ENCODE peak calls at places on chromosome 10, in ten cellular contexts. S is AG04450, K is pancreas, Z is mucosa of descending colon, W is endodermal cell, B is AG09309, R is heart left ventricle, O is thoracic aorta, M is ovary, Y is BE2C. L is an unnamed sample.

GRCh38 chr10:51092402-51092801 is 18.1 kb downstream of the PRKG1 start:
- DNase-seq in S (no peak), K (no peak), Z (peak; percentile 54), W (no peak), B (no peak), R (peak; percentile 85), O (peak; percentile 71), M (peak; percentile 67), Y (peak; percentile 6), L (no peak)

GRCh38 chr10:49562893-49563292 is 24.0 kb upstream of the ERCC6 start:
- DNase-seq in S (no peak), K (no peak), Z (no peak), W (no peak), B (no peak), R (no peak), O (no peak), M (no peak), Y (no peak), L (no peak)

GRCh38 chr10:24128066-24128751 is 80.7 kb upstream of the KIAA1217 start:
- DNase-seq in S (no peak), K (no peak), Z (no peak), W (no peak), B (no peak), R (no peak), O (no peak), M (no peak), Y (no peak), L (peak; percentile 31)

GRCh38 chr10:88728107-88728763 is 22.2 kb downstream of the LIPK start:
- DNase-seq in S (no peak), K (peak; percentile 59), Z (no peak), W (peak; percentile 99), B (no peak), R (peak; percentile 38), O (no peak), M (no peak), Y (peak; percentile 45), L (no peak)

GRCh38 chr10:118581340-118581739 is 14.1 kb downstream of the PRLHR start:
- DNase-seq in S (no peak), K (no peak), Z (no peak), W (no peak), B (no peak), R (no peak), O (no peak), M (no peak), Y (no peak), L (no peak)

GRCh38 chr10:133379801-133380666 is 972 bp downstream of the PAOX start:
- DNase-seq in S (no peak), K (no peak), Z (no peak), W (no peak), B (no peak), R (no peak), O (no peak), M (no peak), Y (no peak), L (no peak)

GRCh38 chr10:3109196-3109595 is 41.8 kb downstream of the PFKP start:
- DNase-seq in S (no peak), K (no peak), Z (no peak), W (no peak), B (no peak), R (peak; percentile 52), O (no peak), M (no peak), Y (no peak), L (no peak)

GRCh38 chr10:91707236-91707635 is 74.4 kb upstream of the PPP1R3C start:
- DNase-seq in S (no peak), K (no peak), Z (no peak), W (no peak), B (no peak), R (no peak), O (no peak), M (no peak), Y (no peak), L (no peak)

GRCh38 chr10:132255489-132256344 is 52.0 kb downstream of the STK32C start:
- DNase-seq in S (no peak), K (no peak), Z (no peak), W (no peak), B (no peak), R (no peak), O (no peak), M (no peak), Y (no peak), L (no peak)

GRCh38 chr10:70518695-70519094 is 40.1 kb downstream of the PALD1 start:
- DNase-seq in S (no peak), K (no peak), Z (no peak), W (no peak), B (no peak), R (no peak), O (no peak), M (no peak), Y (no peak), L (no peak)

GRCh38 chr10:70918851-70919530 is 30.6 kb upstream of the PCBD1 start:
- DNase-seq in S (no peak), K (no peak), Z (peak; percentile 34), W (no peak), B (no peak), R (no peak), O (no peak), M (no peak), Y (peak; percentile 65), L (no peak)

GRCh38 chr10:22103701-22104100 is 100.2 kb upstream of the DNAJC1 start:
- DNase-seq in S (no peak), K (no peak), Z (no peak), W (peak; percentile 56), B (no peak), R (no peak), O (no peak), M (no peak), Y (no peak), L (no peak)

GRCh38 chr10:85124592-85124991 is 796.2 kb downstream of the CCSER2 start:
- DNase-seq in S (no peak), K (no peak), Z (no peak), W (no peak), B (no peak), R (no peak), O (no peak), M (no peak), Y (peak; percentile 59), L (no peak)

GRCh38 chr10:60869916-60870728 is 73.9 kb downstream of the RHOBTB1 start:
- DNase-seq in S (no peak), K (no peak), Z (no peak), W (peak; percentile 65), B (no peak), R (no peak), O (no peak), M (no peak), Y (no peak), L (no peak)
- TF ChIP-seq CTCF in S (no peak), K (no peak), Z (no peak), W (peak; percentile 69), B (peak; percentile 23), R (peak; percentile 29), O (no peak), M (no peak), Y (peak; percentile 35), L (no peak)

GRCh38 chr10:72274730-72275350 is 1.1 kb downstream of the DDIT4 start:
- DNase-seq in S (no peak), K (peak; percentile 93), Z (peak; percentile 88), W (peak; percentile 92), B (no peak), R (peak; percentile 77), O (no peak), M (peak; percentile 80), Y (peak; percentile 83), L (no peak)

GRCh38 chr10:72275351-72276012 is 1.8 kb downstream of the DDIT4 start:
- DNase-seq in S (no peak), K (peak; percentile 75), Z (peak; percentile 46), W (no peak), B (no peak), R (no peak), O (no peak), M (peak; percentile 56), Y (no peak), L (no peak)

GRCh38 chr10:72272689-72273409 is 875 bp upstream of the DDIT4 start:
- DNase-seq in S (peak; percentile 94), K (peak; percentile 90), Z (peak; percentile 87), W (peak; percentile 96), B (peak; percentile 95), R (peak; percentile 95), O (peak; percentile 64), M (peak; percentile 94), Y (peak; percentile 94), L (peak; percentile 72)

GRCh38 chr10:72274213-72274729 is 547 bp downstream of the DDIT4 start:
- DNase-seq in S (no peak), K (peak; percentile 81), Z (no peak), W (no peak), B (no peak), R (no peak), O (no peak), M (peak; percentile 63), Y (no peak), L (no peak)

GRCh38 chr10:72273410-72274212 is at the start of gene DDIT4:
- DNase-seq in S (peak; percentile 99), K (peak; percentile 99), Z (peak; percentile 99), W (peak; percentile 99), B (peak; percentile 98), R (peak; percentile 100), O (peak; percentile 93), M (peak; percentile 100), Y (peak; percentile 99), L (peak; percentile 98)
- H3K4me3 ChIP-seq in S (peak within 1 kb of the TSS; percentile 98), K (peak within 1 kb of the TSS; percentile 94), Z (peak within 1 kb of the TSS; percentile 89), W (peak within 1 kb of the TSS; percentile 92), B (peak within 1 kb of the TSS; percentile 93), R (peak within 1 kb of the TSS; percentile 96), O (peak within 1 kb of the TSS; percentile 85), M (peak within 1 kb of the TSS; percentile 77), Y (peak within 1 kb of the TSS; percentile 99), L (peak within 1 kb of the TSS; percentile 98)

DNA sequence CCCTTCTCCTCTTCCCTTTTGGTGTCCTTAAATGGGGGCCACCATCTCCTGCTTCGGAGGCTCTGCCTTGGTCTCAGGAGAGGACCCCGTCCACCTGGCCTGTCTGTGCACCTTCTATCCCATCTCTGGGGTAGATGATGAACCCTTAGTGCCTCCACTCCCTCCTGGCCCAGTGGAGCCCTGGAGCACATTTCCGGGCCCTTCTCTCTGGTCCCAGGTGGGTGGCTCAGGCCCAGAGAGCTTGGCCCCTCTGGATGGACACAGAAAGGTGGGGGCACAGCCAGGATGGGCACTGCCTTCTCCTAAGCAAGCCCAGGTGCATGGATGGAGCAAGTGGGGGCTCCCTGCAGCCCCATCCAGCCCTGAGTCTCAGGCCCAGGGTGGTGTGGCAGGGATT is 121.4 kb upstream of the RET start:
- DNase-seq in S (no peak), K (peak; percentile 39), Z (no peak), W (no peak), B (no peak), R (peak; percentile 5), O (no peak), M (no peak), Y (no peak), L (no peak)
- TF ChIP-seq CTCF in S (no peak), K (no peak), Z (no peak), W (no peak), B (no peak), R (no peak), O (no peak), M (no peak), Y (no peak), L (no peak)

DNA sequence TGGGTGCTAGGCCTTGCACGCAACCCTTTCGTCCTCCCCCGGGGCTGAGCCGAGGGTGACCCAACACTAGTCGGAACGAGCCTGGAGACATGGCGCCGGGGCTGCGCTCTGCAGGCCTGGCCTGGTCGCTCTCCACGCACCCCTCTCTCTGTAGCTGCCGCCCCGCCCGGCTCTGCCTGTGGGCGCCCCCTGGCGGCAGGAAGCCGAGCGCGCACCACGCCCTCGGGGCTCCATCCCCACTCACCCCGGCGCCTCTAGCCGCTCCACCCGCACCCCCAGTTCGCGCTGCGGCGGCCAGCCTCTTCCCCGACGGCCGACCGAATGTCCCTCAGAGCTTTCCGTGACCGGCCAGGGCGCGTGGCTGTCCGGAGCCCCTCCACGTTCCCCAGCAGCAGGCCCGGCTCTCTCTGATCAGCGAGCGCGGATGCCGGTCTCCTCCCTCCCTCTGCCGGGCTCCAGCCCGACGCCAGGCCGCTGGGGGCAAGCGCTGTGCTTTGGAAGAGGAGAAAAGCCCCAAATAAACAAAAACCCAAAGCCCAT is 29.1 kb upstream of the KCNK18 start:
- DNase-seq in S (no peak), K (peak; percentile 94), Z (peak; percentile 70), W (peak; percentile 92), B (no peak), R (peak; percentile 47), O (no peak), M (peak; percentile 24), Y (peak; percentile 67), L (no peak)
- H3K4me3 ChIP-seq in S (no peak overlapping the region), K (peak overlapping the region; percentile 30), Z (no peak overlapping the region), W (peak overlapping the region; percentile 67), B (peak overlapping the region; percentile 1), R (no peak overlapping the region), O (peak overlapping the region; percentile 57), M (no peak overlapping the region), Y (peak overlapping the region; percentile 35), L (peak overlapping the region; percentile 22)